ENCODE peak calls at places on chromosomes 11 and 22, in ten cellular contexts. Q, B, X, G, W, C, Z, D, H and E are unnamed samples.

GRCh38 chr11:124086447-124086846 is 28.8 kb upstream of the VWA5A start:
- DNase-seq in W (no peak), Z (no peak), B (no peak), H (no peak), C (no peak), G (no peak), X (peak; percentile 60), D (no peak), Q (no peak), E (no peak)

GRCh38 chr11:75100314-75100713 is 3.6 kb upstream of the OR2AT4 start:
- DNase-seq in Z (no peak), W (no peak), Q (peak; percentile 87), B (no peak), C (no peak), G (no peak), H (peak; percentile 62), D (no peak), X (no peak), E (no peak)

GRCh38 chr11:16690061-16690460 is 48.4 kb upstream of the C11orf58 start:
- DNase-seq in D (no peak), H (no peak), Z (no peak), B (no peak), G (no peak), W (no peak), X (no peak), Q (no peak), C (no peak), E (no peak)

GRCh38 chr11:11640996-11641395 is 19.2 kb upstream of the GALNT18 start:
- DNase-seq in Z (no peak), W (no peak), C (no peak), H (no peak), G (no peak), Q (no peak), B (no peak), X (no peak), D (no peak), E (no peak)

GRCh38 chr11:133239530-133239929 is 292.8 kb downstream of the OPCML start:
- DNase-seq in B (no peak), D (no peak), G (no peak), C (no peak), H (no peak), Z (no peak), Q (no peak), X (no peak), W (no peak), E (no peak)

GRCh38 chr11:87421422-87421821 is 383.7 kb downstream of the TMEM135 start:
- DNase-seq in C (peak; percentile 58), D (peak; percentile 22), W (peak; percentile 42), Z (peak; percentile 91), H (peak; percentile 75), B (peak; percentile 41), X (peak; percentile 75), Q (peak; percentile 83), G (peak; percentile 91), E (no peak)

GRCh38 chr11:34655335-34656008 is 34.6 kb downstream of the EHF start:
- DNase-seq in W (no peak), X (no peak), D (no peak), B (no peak), Q (peak; percentile 76), C (no peak), Z (no peak), H (no peak), G (no peak), E (no peak)

GRCh38 chr11:122100222-122101080 is 15.6 kb downstream of the BLID start:
- DNase-seq in Q (no peak), C (peak; percentile 36), Z (peak; percentile 66), G (peak; percentile 56), B (peak; percentile 82), X (peak; percentile 93), W (peak; percentile 58), H (no peak), D (peak; percentile 15), E (no peak)

GRCh38 chr11:11476971-11477645 is 124.1 kb upstream of the CSNK2A3 start:
- DNase-seq in B (no peak), H (no peak), X (no peak), W (no peak), G (no peak), Z (no peak), C (no peak), Q (no peak), D (no peak), E (no peak)

GRCh38 chr11:64923151-64923661 is 1.3 kb upstream of the PPP2R5B start:
- DNase-seq in C (no peak), B (no peak), D (no peak), X (no peak), G (no peak), W (no peak), H (no peak), Q (no peak), Z (no peak), E (no peak)

GRCh38 chr11:44351006-44351660 is 41.2 kb upstream of the ALX4 start:
- DNase-seq in H (no peak), W (no peak), G (no peak), C (no peak), X (no peak), Q (no peak), B (no peak), D (no peak), Z (no peak), E (no peak)

GRCh38 chr11:1303196-1303821 is 6.1 kb downstream of the TOLLIP start:
- DNase-seq in G (peak; percentile 17), D (peak; percentile 49), Q (peak; percentile 66), X (no peak), C (no peak), Z (no peak), W (no peak), B (no peak), H (no peak), E (peak; percentile 76)

GRCh38 chr22:50525991-50526848 is 822 bp upstream of the SCO2 start:
- DNase-seq in B (peak; percentile 81), H (peak; percentile 78), W (peak; percentile 88), X (peak; percentile 70), C (peak; percentile 66), Q (peak; percentile 74), G (peak; percentile 73), D (peak; percentile 88), Z (peak; percentile 48), E (peak; percentile 89)
- TF ChIP-seq POLR2A in B (no peak), H (no peak), W (peak; percentile 40), X (no peak), C (peak; percentile 58), Q (peak; percentile 23), G (peak; percentile 50), D (no peak), Z (no peak), E (no peak)

DNA sequence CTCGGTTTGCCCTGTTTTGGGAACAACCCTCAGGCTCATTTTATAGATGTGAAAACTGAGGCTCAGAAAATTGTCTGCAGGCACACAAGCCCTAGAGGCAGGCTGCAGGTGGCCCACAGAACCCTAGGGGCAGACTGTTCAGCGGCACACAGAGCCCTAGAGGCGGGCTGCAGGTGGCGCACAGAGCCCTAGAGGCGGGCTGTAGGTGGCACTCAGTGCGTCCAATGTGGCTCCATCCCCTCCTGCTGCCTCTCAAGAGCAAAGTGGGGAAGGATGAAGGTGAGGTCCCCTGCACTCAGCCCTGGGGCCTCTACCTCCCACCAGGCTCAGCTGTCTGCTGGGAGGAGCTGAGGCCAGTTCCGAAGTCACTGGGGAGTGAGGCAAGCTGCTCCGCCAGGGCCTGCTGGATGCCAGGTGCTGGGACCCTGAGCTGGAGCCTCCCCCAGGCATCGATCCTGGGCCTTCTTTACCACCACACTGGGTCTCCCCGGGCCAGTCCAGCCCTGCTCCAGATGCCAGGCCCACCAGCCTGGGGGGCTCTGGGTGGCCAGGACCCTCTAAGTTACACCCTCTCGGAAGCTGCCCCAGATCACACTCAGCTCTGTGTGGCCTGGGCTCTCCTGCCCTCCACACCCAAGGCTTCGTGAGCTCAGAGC is 2.3 kb downstream of the ACY3 start:
- DNase-seq in Z (no peak), H (peak; percentile 44), B (no peak), X (no peak), D (peak; percentile 54), W (no peak), C (no peak), Q (peak; percentile 47), G (no peak), E (peak; percentile 62)
- H3K27ac ChIP-seq in Z (no peak overlapping the region), H (no peak overlapping the region), B (no peak overlapping the region), X (no peak overlapping the region), D (no peak overlapping the region), W (no peak overlapping the region), C (no peak overlapping the region), Q (no peak overlapping the region), G (no peak overlapping the region), E (peak overlapping the region; percentile 75)

GRCh38 chr11:4919250-4919649 is at the start of gene OR51G2:
- DNase-seq in D (no peak), C (no peak), Q (no peak), H (no peak), X (no peak), G (no peak), W (no peak), Z (no peak), B (no peak), E (no peak)

GRCh38 chr11:4922304-4922703 is 1.8 kb downstream of the OR51G1 start:
- DNase-seq in G (no peak), W (no peak), B (no peak), Q (no peak), Z (no peak), C (no peak), X (no peak), D (no peak), H (no peak), E (no peak)

GRCh38 chr11:4921796-4922195 is 2.3 kb downstream of the OR51G1 start:
- DNase-seq in C (no peak), Q (no peak), Z (no peak), X (no peak), G (no peak), W (no peak), B (no peak), D (no peak), H (no peak), E (no peak)

GRCh38 chr11:4926607-4927006 is 2.5 kb upstream of the OR51G1 start:
- DNase-seq in C (no peak), B (no peak), G (no peak), H (no peak), Z (no peak), Q (no peak), W (no peak), D (no peak), X (no peak), E (no peak)

GRCh38 chr11:4924239-4924638 is at the start of gene OR51G1:
- DNase-seq in B (no peak), Z (no peak), D (no peak), C (no peak), G (no peak), W (no peak), X (no peak), H (no peak), Q (no peak), E (no peak)
- H3K4me3 ChIP-seq in B (no peak within 1 kb of the TSS), Z (no peak within 1 kb of the TSS), D (no peak within 1 kb of the TSS), C (no peak within 1 kb of the TSS), G (no peak within 1 kb of the TSS), W (no peak within 1 kb of the TSS), X (no peak within 1 kb of the TSS), H (no peak within 1 kb of the TSS), Q (no peak within 1 kb of the TSS), E (no peak within 1 kb of the TSS)

DNA sequence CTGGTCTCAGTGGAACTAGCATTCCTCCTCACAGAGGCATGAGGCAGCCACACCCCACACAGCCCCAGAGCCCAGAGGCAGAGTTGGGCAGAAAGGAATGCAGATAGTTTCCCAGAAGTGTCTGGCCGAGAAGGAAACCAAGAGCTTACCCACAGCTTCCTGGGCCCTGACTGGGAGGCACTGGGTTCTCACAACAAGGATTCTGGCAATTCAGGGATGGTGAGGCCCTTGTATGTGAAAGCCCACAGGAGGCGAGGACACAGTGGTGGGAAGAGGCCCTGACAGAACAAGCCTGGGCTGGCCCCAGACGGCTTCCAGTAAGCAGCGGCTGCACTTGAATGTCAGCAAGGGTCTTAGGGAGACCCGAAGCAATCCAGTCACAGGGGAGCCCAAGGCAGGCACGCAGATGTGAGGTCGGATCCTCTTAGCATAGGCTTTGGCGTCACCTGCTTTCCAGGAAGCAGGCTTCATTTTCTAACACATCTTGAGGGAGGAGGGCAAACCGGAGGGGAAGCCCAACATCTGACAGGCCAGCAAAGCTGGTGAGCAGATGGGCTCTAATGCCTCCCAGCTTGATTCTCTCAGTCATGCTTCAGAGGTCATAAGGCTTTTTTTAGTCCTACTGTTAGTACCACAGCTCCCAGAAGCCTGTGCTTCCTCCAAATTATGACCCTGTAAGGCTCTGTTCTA is 78.3 kb upstream of the AKIP1 start:
- DNase-seq in X (no peak), D (no peak), C (no peak), G (no peak), W (no peak), H (no peak), B (no peak), Q (no peak), Z (no peak), E (no peak)
- TF ChIP-seq POLR2A in X (no peak), D (no peak), C (no peak), G (no peak), W (no peak), H (no peak), B (no peak), Q (no peak), Z (no peak), E (no peak)